ENCODE peak calls at places on chromosomes 6 and 20, in five cellular contexts. G, R, D, X and M are unnamed samples.

GRCh38 chr6:53659458-53659857 is 6.1 kb downstream of the KLHL31 start:
- DNase-seq in G (no peak), R (peak; percentile 39), D (no peak), X (no peak), M (no peak)

GRCh38 chr20:34078540-34078939 is 33.5 kb downstream of the EIF2S2 start:
- DNase-seq in G (no peak), R (no peak), D (no peak), X (no peak), M (no peak)

GRCh38 chr20:53247460-53248103 is 275.4 kb downstream of the TSHZ2 start:
- DNase-seq in G (no peak), R (no peak), D (no peak), X (no peak), M (no peak)

GRCh38 chr6:37381579-37381978 is 27.8 kb downstream of the RNF8 start:
- DNase-seq in G (peak; percentile 54), R (peak; percentile 84), D (peak; percentile 21), X (peak; percentile 71), M (no peak)

GRCh38 chr6:47357827-47358226 is 48.1 kb upstream of the TNFRSF21 start:
- DNase-seq in G (no peak), R (no peak), D (no peak), X (no peak), M (no peak)

GRCh38 chr6:29552512-29553051 is 7.0 kb downstream of the UBD start:
- DNase-seq in G (no peak), R (no peak), D (no peak), X (peak; percentile 31), M (no peak)

GRCh38 chr6:55405474-55406220 is 78.4 kb downstream of the GFRAL start:
- DNase-seq in G (no peak), R (no peak), D (no peak), X (no peak), M (no peak)

GRCh38 chr6:148448371-148449010 is 105.9 kb downstream of the SASH1 start:
- DNase-seq in G (no peak), R (no peak), D (no peak), X (no peak), M (no peak)

GRCh38 chr20:64102647-64103354 is 4.6 kb downstream of the NPBWR2 start:
- DNase-seq in G (no peak), R (peak; percentile 33), D (no peak), X (no peak), M (no peak)

GRCh38 chr6:157398151-157398550 is 17.2 kb downstream of the ZDHHC14 start:
- DNase-seq in G (no peak), R (no peak), D (no peak), X (no peak), M (no peak)

GRCh38 chr20:17615645-17616479 is 46.0 kb downstream of the DSTN start:
- DNase-seq in G (peak; percentile 25), R (no peak), D (peak; percentile 27), X (no peak), M (no peak)

GRCh38 chr6:111057074-111057752 is 30.1 kb upstream of the SLC16A10 start:
- DNase-seq in G (peak; percentile 36), R (no peak), D (no peak), X (peak; percentile 59), M (peak; percentile 5)

GRCh38 chr6:35501784-35502183 is 4.9 kb upstream of the TEAD3 start:
- DNase-seq in G (no peak), R (no peak), D (no peak), X (no peak), M (no peak)

GRCh38 chr20:40678286-40678835 is 10.7 kb downstream of the MAFB start:
- DNase-seq in G (no peak), R (no peak), D (no peak), X (no peak), M (no peak)

GRCh38 chr6:83057705-83058321 is 7.8 kb downstream of the UBE3D start:
- DNase-seq in G (no peak), R (no peak), D (peak; percentile 38), X (peak; percentile 45), M (peak; percentile 22)

GRCh38 chr6:170152111-170152926 is 138.6 kb downstream of the DLL1 start:
- DNase-seq in G (peak; percentile 80), R (no peak), D (peak; percentile 51), X (no peak), M (no peak)

GRCh38 chr6:53233309-53233708 is 84.7 kb upstream of the GCM1 start:
- DNase-seq in G (no peak), R (no peak), D (no peak), X (no peak), M (no peak)

GRCh38 chr6:163415176-163415619 is 680 bp downstream of the QKI start:
- DNase-seq in G (no peak), R (no peak), D (no peak), X (no peak), M (no peak)

GRCh38 chr6:41021832-41022231 is 17.2 kb downstream of the UNC5CL start:
- DNase-seq in G (no peak), R (peak; percentile 46), D (no peak), X (peak; percentile 83), M (no peak)
- TF ChIP-seq CTCF in G (no peak), R (peak; percentile 26), D (no peak), X (peak; percentile 65), M (peak; percentile 38)

GRCh38 chr20:15542655-15543054 is 1030.6 kb downstream of the KIF16B start:
- DNase-seq in G (no peak), R (no peak), D (no peak), X (no peak), M (no peak)

GRCh38 chr20:15544727-15545126 is 1028.5 kb downstream of the KIF16B start:
- DNase-seq in G (no peak), R (no peak), D (no peak), X (no peak), M (no peak)

GRCh38 chr20:15547109-15547508 is 1026.1 kb downstream of the KIF16B start:
- DNase-seq in G (no peak), R (no peak), D (no peak), X (no peak), M (no peak)

GRCh38 chr20:15550116-15550870 is 1023.0 kb downstream of the KIF16B start:
- DNase-seq in G (no peak), R (no peak), D (no peak), X (no peak), M (no peak)

GRCh38 chr20:15546624-15547023 is 1026.6 kb downstream of the KIF16B start:
- DNase-seq in G (no peak), R (no peak), D (no peak), X (no peak), M (no peak)
- TF ChIP-seq CTCF in G (no peak), R (no peak), D (no peak), X (no peak), M (no peak)

GRCh38 chr6:86707545-86708120 is 229.7 kb upstream of the HTR1E start:
- DNase-seq in G (no peak), R (no peak), D (no peak), X (no peak), M (no peak)

GRCh38 chr6:86712039-86712438 is 225.3 kb upstream of the HTR1E start:
- DNase-seq in G (no peak), R (no peak), D (no peak), X (no peak), M (no peak)

GRCh38 chr6:86706449-86706848 is 230.9 kb upstream of the HTR1E start:
- DNase-seq in G (no peak), R (no peak), D (no peak), X (no peak), M (no peak)
- TF ChIP-seq CTCF in G (no peak), R (no peak), D (no peak), X (no peak), M (no peak)

GRCh38 chr6:6796818-6797217 is 208.3 kb downstream of the LY86 start:
- DNase-seq in G (peak; percentile 24), R (no peak), D (no peak), X (no peak), M (no peak)
- TF ChIP-seq CTCF in G (no peak), R (no peak), D (no peak), X (no peak), M (no peak)

DNA sequence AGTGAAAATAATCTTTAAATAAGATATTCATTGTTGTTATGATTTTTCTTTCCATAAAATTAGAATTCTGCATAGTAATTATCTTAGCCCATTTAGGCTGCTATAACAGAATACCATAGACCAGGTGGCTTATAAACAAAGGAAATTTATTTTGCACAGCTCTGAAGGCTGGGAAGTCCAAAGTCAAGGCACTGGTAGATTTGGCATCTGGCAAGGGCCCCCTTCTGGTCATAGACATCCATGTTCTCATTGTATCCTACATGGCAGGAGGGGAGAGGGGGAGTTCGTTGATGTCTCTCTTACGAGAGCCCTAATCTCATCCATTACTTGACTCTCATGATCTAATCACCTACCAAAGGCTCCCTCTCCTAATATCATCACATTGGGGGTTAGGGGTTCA is 175.0 kb upstream of the CCN2 start:
- DNase-seq in G (no peak), R (peak; percentile 28), D (no peak), X (no peak), M (no peak)
- TF ChIP-seq CTCF in G (no peak), R (no peak), D (no peak), X (no peak), M (no peak)